ENCODE peak calls at places on chromosomes 4 and X, in ten cellular contexts. B, L, P, K, V, W, Z, C, F and N are unnamed samples.

GRCh38 chrX:103565752-103566151 is 19.6 kb upstream of the TCEAL4 start:
- DNase-seq in Z (peak), C (no peak), K (no peak), V (no peak), F (no peak), P (peak), B (no peak), L (no peak), W (no peak), N (no peak)

GRCh38 chr4:15006416-15007024 is 4.2 kb downstream of the CPEB2 start:
- DNase-seq in L (no peak), B (peak), V (no peak), W (no peak), C (no peak), F (no peak), K (no peak), Z (no peak), P (peak), N (no peak)

GRCh38 chrX:8939344-8939743 is 94.6 kb downstream of the FAM9B start:
- DNase-seq in Z (no peak), B (no peak), C (peak), L (no peak), W (no peak), P (no peak), K (no peak), F (no peak), V (no peak), N (no peak)

GRCh38 chrX:43706786-43707185 is 50.7 kb downstream of the MAOA start:
- DNase-seq in B (no peak), W (no peak), F (no peak), V (no peak), K (no peak), P (no peak), C (no peak), Z (no peak), L (no peak), N (no peak)

GRCh38 chrX:13383907-13384306 is 64.1 kb upstream of the ATXN3L start:
- DNase-seq in V (no peak), W (no peak), K (no peak), F (no peak), L (no peak), Z (no peak), P (no peak), B (no peak), C (no peak), N (no peak)

GRCh38 chr4:151725087-151725486 is 35.7 kb downstream of the GATB start:
- DNase-seq in F (no peak), W (no peak), P (no peak), B (no peak), K (no peak), L (no peak), V (no peak), C (no peak), Z (no peak), N (no peak)

GRCh38 chr4:5746829-5747745 is 36.1 kb downstream of the EVC start:
- DNase-seq in F (no peak), P (peak), V (no peak), K (no peak), W (no peak), C (no peak), L (no peak), B (peak), Z (no peak), N (no peak)

GRCh38 chrX:115562492-115562872 is 1.5 kb downstream of the PLS3 start:
- DNase-seq in P (peak), K (no peak), C (no peak), B (no peak), V (no peak), Z (no peak), W (no peak), L (no peak), F (peak), N (no peak)

GRCh38 chr4:128379860-128380259 is 92.2 kb upstream of the PGRMC2 start:
- DNase-seq in B (peak), L (no peak), C (no peak), V (no peak), K (peak), W (peak), Z (no peak), F (no peak), P (peak), N (no peak)

GRCh38 chr4:119209586-119209985 is 2.9 kb upstream of the USP53 start:
- DNase-seq in C (no peak), B (no peak), F (no peak), K (no peak), L (no peak), P (peak), V (no peak), W (no peak), Z (no peak), N (no peak)

GRCh38 chr4:182230256-182230655 is 12.9 kb upstream of the TENM3 start:
- DNase-seq in Z (no peak), W (no peak), V (no peak), F (no peak), P (no peak), B (no peak), K (no peak), C (no peak), L (no peak), N (no peak)

GRCh38 chrX:46573896-46574336 is 351 bp downstream of the CHST7 start:
- DNase-seq in F (peak), Z (no peak), B (peak), C (peak), K (peak), L (peak), P (peak), W (peak), V (peak), N (peak)

GRCh38 chr4:80308466-80308822 is 27.1 kb upstream of the CFAP299 start:
- DNase-seq in K (no peak), F (no peak), C (no peak), W (no peak), L (no peak), Z (no peak), B (no peak), P (no peak), V (no peak), N (no peak)

GRCh38 chr4:86043755-86044592 is 315.9 kb downstream of the MAPK10 start:
- DNase-seq in B (peak), Z (no peak), W (peak), K (no peak), V (no peak), C (peak), L (peak), P (peak), F (peak), N (no peak)